ENCODE peak calls at places on chromosomes 16 and 17, in six cellular contexts. One of them, this sample, is unnamed.

GRCh38 chr16:56288019-56288418 is 96.7 kb downstream of the GNAO1 start:
- DNase-seq in D721Med: no peak
- DNase-seq in brain pericyte: no peak
- DNase-seq in pons: no peak
- DNase-seq in NCI-H510A treated with DMSO at 0.1 percent for 48 hours: peak
- DNase-seq in bronchial epithelial cell: no peak
- DNase-seq in this sample: no peak

GRCh38 chr17:63988741-63989621 is 9.2 kb upstream of the PRR29 start:
- DNase-seq in brain pericyte: no peak
- DNase-seq in D721Med: no peak
- DNase-seq in bronchial epithelial cell: no peak
- DNase-seq in pons: no peak
- DNase-seq in NCI-H510A treated with DMSO at 0.1 percent for 48 hours: no peak
- DNase-seq in this sample: no peak

GRCh38 chr16:66845791-66846221 is 1.6 kb downstream of the CA7 start:
- DNase-seq in D721Med: no peak
- DNase-seq in NCI-H510A treated with DMSO at 0.1 percent for 48 hours: no peak
- DNase-seq in pons: no peak
- DNase-seq in bronchial epithelial cell: no peak
- DNase-seq in brain pericyte: no peak
- DNase-seq in this sample: no peak

GRCh38 chr17:30218689-30219266 is 16.7 kb downstream of the SLC6A4 start:
- DNase-seq in NCI-H510A treated with DMSO at 0.1 percent for 48 hours: no peak
- DNase-seq in D721Med: no peak
- DNase-seq in bronchial epithelial cell: no peak
- DNase-seq in brain pericyte: no peak
- DNase-seq in pons: no peak
- DNase-seq in this sample: no peak

GRCh38 chr17:56319531-56319930 is 166.3 kb downstream of the ANKFN1 start:
- DNase-seq in D721Med: no peak
- DNase-seq in NCI-H510A treated with DMSO at 0.1 percent for 48 hours: peak
- DNase-seq in pons: peak
- DNase-seq in brain pericyte: no peak
- DNase-seq in bronchial epithelial cell: peak
- DNase-seq in this sample: peak

GRCh38 chr16:31063843-31064611 is 10.0 kb downstream of the ZNF668 start:
- DNase-seq in D721Med: no peak
- DNase-seq in bronchial epithelial cell: no peak
- DNase-seq in pons: no peak
- DNase-seq in brain pericyte: no peak
- DNase-seq in NCI-H510A treated with DMSO at 0.1 percent for 48 hours: no peak
- DNase-seq in this sample: no peak

GRCh38 chr17:70136131-70136530 is 33.2 kb upstream of the KCNJ2 start:
- DNase-seq in NCI-H510A treated with DMSO at 0.1 percent for 48 hours: no peak
- DNase-seq in pons: no peak
- DNase-seq in D721Med: no peak
- DNase-seq in brain pericyte: no peak
- DNase-seq in bronchial epithelial cell: peak
- DNase-seq in this sample: no peak

GRCh38 chr16:20610192-20610891 is 34.2 kb upstream of the ACSM2B start:
- DNase-seq in pons: no peak
- DNase-seq in brain pericyte: no peak
- DNase-seq in D721Med: no peak
- DNase-seq in bronchial epithelial cell: no peak
- DNase-seq in NCI-H510A treated with DMSO at 0.1 percent for 48 hours: peak
- DNase-seq in this sample: no peak

GRCh38 chr16:54283735-54284318 is 2.8 kb downstream of the IRX3 start:
- DNase-seq in D721Med: no peak
- DNase-seq in bronchial epithelial cell: no peak
- DNase-seq in brain pericyte: no peak
- DNase-seq in NCI-H510A treated with DMSO at 0.1 percent for 48 hours: no peak
- DNase-seq in pons: no peak
- DNase-seq in this sample: no peak

GRCh38 chr17:78664476-78665384 is 87.5 kb upstream of the DNAH17 start:
- DNase-seq in brain pericyte: no peak
- DNase-seq in D721Med: no peak
- DNase-seq in pons: peak
- DNase-seq in bronchial epithelial cell: no peak
- DNase-seq in NCI-H510A treated with DMSO at 0.1 percent for 48 hours: peak
- DNase-seq in this sample: peak

GRCh38 chr17:79951361-79952264 is 84.1 kb downstream of the TBC1D16 start:
- DNase-seq in NCI-H510A treated with DMSO at 0.1 percent for 48 hours: peak
- DNase-seq in brain pericyte: no peak
- DNase-seq in pons: peak
- DNase-seq in D721Med: no peak
- DNase-seq in bronchial epithelial cell: no peak
- DNase-seq in this sample: no peak

GRCh38 chr17:45371414-45372324 is 54.8 kb upstream of the MAP3K14 start:
- DNase-seq in bronchial epithelial cell: peak
- DNase-seq in brain pericyte: peak
- DNase-seq in NCI-H510A treated with DMSO at 0.1 percent for 48 hours: no peak
- DNase-seq in pons: no peak
- DNase-seq in D721Med: no peak
- DNase-seq in this sample: peak

GRCh38 chr16:52050418-52050817 is 496.5 kb downstream of the TOX3 start:
- DNase-seq in bronchial epithelial cell: peak
- DNase-seq in pons: no peak
- DNase-seq in brain pericyte: no peak
- DNase-seq in NCI-H510A treated with DMSO at 0.1 percent for 48 hours: no peak
- DNase-seq in D721Med: no peak
- DNase-seq in this sample: no peak

GRCh38 chr17:37702605-37703004 is 42.3 kb downstream of the HNF1B start:
- DNase-seq in D721Med: no peak
- DNase-seq in NCI-H510A treated with DMSO at 0.1 percent for 48 hours: no peak
- DNase-seq in bronchial epithelial cell: peak
- DNase-seq in brain pericyte: no peak
- DNase-seq in pons: no peak
- DNase-seq in this sample: no peak

GRCh38 chr16:391885-392335 is 5.1 kb upstream of the NME4 start:
- DNase-seq in NCI-H510A treated with DMSO at 0.1 percent for 48 hours: no peak
- DNase-seq in bronchial epithelial cell: peak
- DNase-seq in D721Med: peak
- DNase-seq in brain pericyte: no peak
- DNase-seq in pons: no peak
- DNase-seq in this sample: peak

GRCh38 chr16:66369055-66369592 is 2.6 kb downstream of the CDH5 start:
- DNase-seq in bronchial epithelial cell: no peak
- DNase-seq in pons: peak
- DNase-seq in brain pericyte: no peak
- DNase-seq in NCI-H510A treated with DMSO at 0.1 percent for 48 hours: no peak
- DNase-seq in D721Med: no peak
- DNase-seq in this sample: no peak

GRCh38 chr16:75118943-75119539 is 2.5 kb upstream of the LDHD start:
- DNase-seq in pons: no peak
- DNase-seq in bronchial epithelial cell: no peak
- DNase-seq in NCI-H510A treated with DMSO at 0.1 percent for 48 hours: no peak
- DNase-seq in D721Med: no peak
- DNase-seq in brain pericyte: no peak
- DNase-seq in this sample: no peak

GRCh38 chr17:81513669-81514484 is 1.3 kb upstream of the ACTG1 start:
- DNase-seq in NCI-H510A treated with DMSO at 0.1 percent for 48 hours: peak
- DNase-seq in brain pericyte: no peak
- DNase-seq in bronchial epithelial cell: peak
- DNase-seq in D721Med: no peak
- DNase-seq in pons: peak
- DNase-seq in this sample: no peak

This sample was measured in dermis microvascular lymphatic vessel endothelial cell.